ENCODE peak calls at places on chromosomes 7 and 10, in four cellular contexts. F, Y, J and P are unnamed samples.

GRCh38 chr7:78924581-78924980 is 528.9 kb downstream of the MAGI2 start:
- DNase-seq in Y (peak; percentile 1), F (no peak), J (peak; percentile 50), P (no peak)

GRCh38 chr7:38057829-38058228 is 120.2 kb upstream of the STARD3NL start:
- DNase-seq in F (no peak), J (no peak), Y (no peak), P (no peak)

GRCh38 chr7:82057476-82057875 is 287.6 kb upstream of the HGF start:
- DNase-seq in F (no peak), J (no peak), Y (no peak), P (no peak)

GRCh38 chr7:94060772-94061171 is 56.6 kb upstream of the BET1 start:
- DNase-seq in Y (no peak), J (peak; percentile 9), F (no peak), P (no peak)

GRCh38 chr10:12510566-12510965 is 161.2 kb downstream of the CAMK1D start:
- DNase-seq in F (no peak), Y (no peak), J (peak; percentile 1), P (peak; percentile 25)

GRCh38 chr7:104931181-104931781 is 82.7 kb upstream of the KMT2E start:
- DNase-seq in J (no peak), Y (no peak), F (no peak), P (no peak)

GRCh38 chr7:106644999-106645398 is 16.0 kb downstream of the CCDC71L start:
- DNase-seq in F (no peak), Y (peak; percentile 34), J (no peak), P (no peak)

GRCh38 chr7:21030237-21030636 is 243.6 kb upstream of the SP8 start:
- DNase-seq in Y (no peak), J (no peak), F (peak; percentile 37), P (no peak)

GRCh38 chr10:126749030-126749655 is 78.7 kb upstream of the C10orf90 start:
- DNase-seq in Y (peak; percentile 48), F (peak; percentile 92), J (peak; percentile 93), P (peak; percentile 83)

GRCh38 chr10:36342781-36343180 is 700.7 kb upstream of the FZD8 start:
- DNase-seq in F (no peak), Y (no peak), J (no peak), P (no peak)

GRCh38 chr7:48109848-48110663 is 21.0 kb downstream of the UPP1 start:
- DNase-seq in J (peak; percentile 86), Y (peak; percentile 82), F (peak; percentile 93), P (peak; percentile 38)

GRCh38 chr10:63052083-63052482 is 81.0 kb upstream of the NRBF2 start:
- DNase-seq in F (no peak), Y (no peak), J (peak; percentile 52), P (no peak)

GRCh38 chr10:61465216-61465496 is 12.0 kb upstream of the TMEM26 start:
- DNase-seq in F (no peak), J (no peak), Y (no peak), P (no peak)

GRCh38 chr10:86019141-86019540 is 347.5 kb downstream of the GRID1 start:
- DNase-seq in Y (no peak), F (no peak), J (no peak), P (no peak)

GRCh38 chr7:36186359-36186758 is 33.3 kb downstream of the EEPD1 start:
- DNase-seq in J (no peak), F (no peak), Y (no peak), P (no peak)

GRCh38 chr10:93806882-93807281 is 49.1 kb downstream of the LGI1 start:
- DNase-seq in J (no peak), F (no peak), Y (no peak), P (no peak)

GRCh38 chr7:44814956-44815355 is 18.5 kb downstream of the PPIA start:
- DNase-seq in Y (no peak), F (no peak), J (no peak), P (no peak)

GRCh38 chr7:45979275-45980180 is 58.5 kb upstream of the IGFBP3 start:
- DNase-seq in F (no peak), J (no peak), Y (no peak), P (no peak)

GRCh38 chr10:75513292-75513691 is 81.9 kb downstream of the LRMDA start:
- DNase-seq in Y (no peak), J (no peak), F (no peak), P (no peak)

GRCh38 chr10:127919418-127920191 is 12.7 kb downstream of the PTPRE start:
- DNase-seq in Y (no peak), J (peak; percentile 38), F (peak; percentile 26), P (no peak)

GRCh38 chr10:118436742-118437141 is 94.6 kb upstream of the FAM204A start:
- DNase-seq in J (no peak), F (no peak), Y (no peak), P (no peak)
- TF ChIP-seq CTCF in J (no peak), F (no peak), Y (no peak), P (no peak)

GRCh38 chr7:148524479-148525173 is 65.9 kb upstream of the C7orf33 start:
- DNase-seq in J (no peak), F (no peak), Y (no peak), P (no peak)

GRCh38 chr7:148523550-148523949 is 67.0 kb upstream of the C7orf33 start:
- DNase-seq in J (no peak), F (no peak), Y (no peak), P (no peak)

GRCh38 chr7:148527717-148528168 is 62.8 kb upstream of the C7orf33 start:
- DNase-seq in F (peak; percentile 92), J (peak; percentile 84), Y (peak; percentile 95), P (peak; percentile 52)
- TF ChIP-seq CTCF in F (peak; percentile 45), J (peak; percentile 90), Y (peak; percentile 89), P (peak; percentile 27)

GRCh38 chr7:108525985-108526767 is at the start of gene PNPLA8:
- DNase-seq in F (peak; percentile 100), Y (peak; percentile 99), J (peak; percentile 98), P (peak; percentile 100)
- TF ChIP-seq CTCF in F (no peak), Y (no peak), J (no peak), P (no peak)

DNA sequence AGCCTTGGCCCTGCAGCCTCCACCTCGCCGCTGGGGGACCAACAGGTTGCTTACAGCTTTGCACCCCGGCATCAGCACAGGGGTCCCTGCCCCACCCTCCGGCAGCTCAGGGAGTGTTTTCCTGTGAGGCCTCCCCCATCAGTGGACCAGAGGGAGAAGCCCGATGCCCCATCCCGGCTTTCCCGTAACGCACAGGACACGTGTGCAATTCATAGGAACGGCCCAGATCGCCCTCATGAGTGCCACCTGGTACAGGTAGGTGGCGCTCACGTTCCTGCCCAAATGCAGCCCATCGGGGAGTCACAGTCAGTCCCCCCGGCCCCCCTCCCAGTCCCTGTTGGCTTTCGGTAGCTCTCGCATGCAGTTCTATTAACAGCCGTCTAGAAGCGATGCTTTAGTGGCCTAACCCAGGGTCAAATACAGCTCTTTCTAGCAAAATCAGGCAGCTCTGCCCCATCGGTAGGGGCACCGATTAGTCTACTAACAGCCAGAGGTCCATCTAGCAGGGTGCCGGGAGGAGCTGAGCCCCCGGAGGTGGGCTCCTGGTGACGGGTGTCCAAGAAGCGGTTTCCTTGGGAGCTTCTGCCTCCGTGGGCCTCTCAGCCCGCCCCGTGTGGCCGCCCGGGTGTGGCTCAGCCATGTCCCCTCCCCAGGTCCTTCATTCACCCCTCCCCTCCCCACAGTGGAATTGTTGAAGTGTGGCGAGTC is 48.4 kb upstream of the GTF2IRD1 start:
- DNase-seq in Y (no peak), J (no peak), F (peak; percentile 86), P (no peak)
- TF ChIP-seq CTCF in Y (peak; percentile 28), J (peak; percentile 63), F (peak; percentile 54), P (no peak)